ENCODE peak calls at places on chromosomes 12 and 14, in four cellular contexts. P is neural progenitor cell, C is lung, M is GM23248. D is an unnamed sample. For H3K27me3 and H3K36me3, the result is how much of the 10 kb centered on the place peaks cover.

GRCh38 chr14:95519699-95520098 is 3.2 kb upstream of the SYNE3 start:
- DNase-seq in P (no peak), C (peak), M (peak), D (no peak)

GRCh38 chr12:25253371-25254068 is 2.8 kb upstream of the KRAS start:
- DNase-seq in M (no peak), C (no peak), P (no peak), D (no peak)

GRCh38 chr14:93788557-93789365 is 476 bp upstream of the PRIMA1 start:
- DNase-seq in P (peak), C (no peak), M (peak), D (peak)

GRCh38 chr12:44296624-44297197 is 460.8 kb downstream of the TMEM117 start:
- DNase-seq in M (no peak), C (no peak), P (no peak), D (no peak)

GRCh38 chr12:62192486-62193250 is 67.5 kb upstream of the USP15 start:
- DNase-seq in M (peak), C (peak), P (peak), D (peak)

GRCh38 chr12:116595672-116596071 is 36.5 kb downstream of the MAP1LC3B2 start:
- DNase-seq in M (no peak), C (no peak), P (no peak), D (no peak)

GRCh38 chr12:13074396-13075113 is 28.9 kb downstream of the GSG1 start:
- DNase-seq in M (peak), P (no peak), C (no peak), D (no peak)

GRCh38 chr12:24698972-24699371 is 249.9 kb downstream of the BCAT1 start:
- DNase-seq in M (no peak), P (no peak), C (no peak), D (no peak)

DNA sequence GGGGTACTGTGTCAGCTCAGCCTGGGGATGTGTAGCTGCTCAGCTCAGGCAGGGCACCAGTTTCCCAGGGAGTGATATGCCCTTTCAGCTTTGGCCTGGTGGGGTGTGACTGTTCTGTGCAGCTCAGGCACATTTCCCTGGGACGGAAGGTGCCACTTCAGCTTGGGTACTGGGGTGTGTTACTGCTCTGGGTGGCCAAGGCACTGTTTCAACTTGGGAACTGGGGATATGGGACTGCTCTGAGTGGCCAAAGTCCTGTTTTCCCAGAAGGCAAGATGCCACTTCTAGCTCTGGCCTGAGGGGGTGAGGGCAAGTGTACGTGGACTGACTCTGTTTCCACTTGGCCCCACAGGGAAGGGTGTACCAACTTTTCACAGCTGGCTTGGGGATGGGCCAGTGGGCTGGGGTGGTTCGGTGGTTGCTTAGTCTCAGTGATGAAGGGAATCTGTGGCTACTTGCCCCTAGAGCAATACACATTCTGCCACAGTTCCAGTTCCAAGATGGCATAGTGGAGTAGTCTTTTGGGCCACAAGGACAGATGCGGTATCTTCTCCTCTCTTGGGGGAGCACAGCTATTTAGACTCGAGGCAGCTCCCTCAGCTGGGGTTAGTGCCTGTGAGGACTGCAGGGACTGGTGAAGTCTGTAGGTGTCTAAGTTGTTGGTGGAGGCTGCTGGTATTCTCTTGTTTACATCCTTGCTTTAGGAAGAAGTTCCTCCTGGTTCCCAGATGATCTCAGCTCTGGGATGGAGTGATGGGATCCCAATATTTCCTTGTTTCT is 26.4 kb downstream of the TBC1D15 start:
- DNase-seq in P (no peak), C (no peak), M (peak), D (no peak)
- H3K27me3 ChIP-seq in P (under half), C (under half), M (under half), D (under half)

DNA sequence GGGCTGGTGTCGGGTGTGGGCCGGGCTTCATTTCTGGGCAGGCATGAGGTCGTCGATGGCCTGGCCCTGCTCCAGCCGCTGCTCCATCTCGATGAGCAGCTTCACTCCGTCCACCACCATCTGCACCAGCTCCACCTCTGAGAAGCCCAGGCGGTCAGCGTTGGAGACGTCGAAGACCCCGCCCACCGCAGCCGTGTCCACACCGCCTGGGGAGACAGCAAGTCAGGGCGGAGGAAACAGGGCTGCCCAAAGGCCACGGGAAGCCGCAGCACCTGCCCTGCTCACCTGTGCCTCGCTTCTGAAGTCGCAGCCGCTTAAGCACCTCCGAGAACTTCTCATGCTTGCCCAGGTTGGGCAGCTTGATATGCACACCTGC is 2.8 kb downstream of the CKB start:
- DNase-seq in P (no peak), M (peak), C (no peak), D (no peak)
- H3K4me3 ChIP-seq in P (no peak), M (no peak), C (no peak), D (no peak)

GRCh38 chr12:76781321-76781720 is 17.4 kb downstream of the ZDHHC17 start:
- DNase-seq in C (no peak), P (no peak), M (no peak), D (no peak)
- H3K36me3 ChIP-seq in C (under half), P (under half), M (under half), D (under half)

DNA sequence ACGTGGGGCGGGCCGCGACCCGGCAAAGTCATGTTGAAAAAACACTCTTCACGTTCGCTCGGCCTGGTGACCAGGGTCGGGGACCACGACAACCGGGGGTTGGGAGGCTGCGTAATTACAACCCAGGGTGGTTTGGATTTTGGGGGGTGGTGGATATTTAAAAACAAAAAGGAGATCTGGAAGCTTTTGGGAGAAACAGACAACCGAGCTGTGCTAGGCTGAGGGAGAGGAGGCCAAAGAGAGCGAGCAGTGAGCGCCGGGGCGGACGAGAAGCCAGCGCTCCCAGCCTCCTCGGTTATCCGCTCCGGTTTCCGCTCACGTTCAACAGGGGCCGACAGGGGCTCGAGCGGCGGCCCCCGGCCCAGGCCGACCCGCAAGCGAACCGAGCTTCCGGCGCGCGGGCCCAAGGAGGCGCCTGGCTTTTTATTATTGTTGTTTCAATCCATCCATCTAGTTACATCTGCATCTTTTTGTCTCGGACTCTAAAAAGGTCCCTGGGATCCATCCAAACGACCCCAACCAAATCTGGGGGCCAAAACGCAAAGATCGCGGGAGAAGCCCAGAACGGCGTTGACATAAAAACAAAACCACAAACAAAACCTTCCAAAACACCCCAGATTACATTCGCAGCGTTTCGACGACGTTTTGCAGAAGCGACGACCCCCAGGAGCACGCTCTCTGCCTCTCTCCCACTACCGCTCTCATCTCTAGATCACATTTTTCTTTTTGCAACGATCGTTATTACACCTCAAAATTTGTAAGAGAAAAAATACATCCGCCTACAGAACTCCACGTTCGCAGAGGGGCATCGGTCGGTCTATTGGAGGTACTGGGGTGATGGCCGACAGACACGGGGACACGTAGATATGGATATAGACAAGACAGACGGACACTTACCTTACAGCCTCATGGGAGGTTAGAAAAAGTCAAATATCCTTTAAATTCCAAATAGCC is 740 bp downstream of the OTX2 start:
- DNase-seq in C (no peak), P (peak), M (no peak), D (peak)
- H3K27me3 ChIP-seq in C (under half), P (under half), M (half or more), D (half or more)

GRCh38 chr12:84554199-84554723 is 358.3 kb downstream of the SLC6A15 start:
- DNase-seq in P (no peak), C (no peak), M (no peak), D (no peak)
- H3K4me3 ChIP-seq in P (no peak), C (no peak), M (no peak), D (no peak)

DNA sequence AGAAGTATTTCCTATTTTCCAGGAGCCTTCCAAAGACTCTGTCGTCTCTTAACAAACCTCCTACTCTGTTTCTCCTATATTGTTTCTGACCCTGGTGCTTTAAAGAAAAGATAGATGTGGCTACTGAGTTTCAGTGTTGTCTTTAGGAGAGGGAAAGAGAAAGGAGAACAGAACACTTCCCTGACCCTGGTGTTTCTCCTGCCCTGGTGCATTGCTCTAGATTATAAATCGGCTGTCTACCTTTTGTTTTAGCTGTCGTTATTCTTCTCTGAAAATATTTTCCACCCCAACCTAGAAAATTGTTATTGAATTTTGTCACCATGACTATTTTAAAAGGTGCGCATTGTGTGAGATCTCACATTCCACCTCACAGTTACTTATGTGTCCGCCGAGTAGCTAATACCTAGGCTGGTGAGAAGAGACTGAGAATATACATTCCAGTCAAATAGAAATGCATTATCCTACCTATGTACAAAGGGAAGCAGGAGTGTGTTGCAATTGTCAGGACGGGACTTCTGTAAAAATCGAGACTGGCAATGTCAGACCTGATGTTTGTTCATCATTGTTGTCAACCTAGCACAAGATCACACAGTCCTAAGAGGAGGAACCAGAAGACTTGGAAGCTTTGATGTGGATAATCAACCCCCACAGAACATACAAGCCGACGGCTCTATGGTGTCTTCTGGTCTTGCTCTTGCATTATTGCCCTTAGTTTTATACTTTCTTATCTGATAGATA is 108.7 kb upstream of the SLC38A4 start:
- DNase-seq in P (no peak), M (no peak), C (no peak), D (no peak)
- H3K36me3 ChIP-seq in P (under half), M (under half), C (under half), D (under half)

D was measured in H7.